ENCODE peak calls at places on chromosome 9, in four cellular contexts. One of them, this sample, is unnamed.

GRCh38 chr9:128683340-128684064 is 5.5 kb upstream of the SET start:
- DNase-seq in HepG2: no peak
- DNase-seq in K562: no peak
- DNase-seq in GM12878: no peak
- DNase-seq in this sample: peak; percentile 91

GRCh38 chr9:91900057-91900816 is 49.8 kb downstream of the ROR2 start:
- DNase-seq in HepG2: no peak
- DNase-seq in K562: peak; percentile 92
- DNase-seq in GM12878: no peak
- DNase-seq in this sample: no peak

GRCh38 chr9:98764351-98764750 is 32.0 kb downstream of the ANKS6 start:
- DNase-seq in K562: no peak
- DNase-seq in GM12878: no peak
- DNase-seq in HepG2: no peak
- DNase-seq in this sample: no peak

GRCh38 chr9:93094294-93095204 is 1.5 kb upstream of the CARD19 start:
- DNase-seq in K562: no peak
- DNase-seq in HepG2: no peak
- DNase-seq in GM12878: no peak
- DNase-seq in this sample: no peak

GRCh38 chr9:115208503-115208902 is 90.5 kb upstream of the TNC start:
- DNase-seq in HepG2: no peak
- DNase-seq in K562: no peak
- DNase-seq in GM12878: no peak
- DNase-seq in this sample: no peak

GRCh38 chr9:126248680-126249079 is 77.9 kb upstream of the MVB12B start:
- DNase-seq in K562: no peak
- DNase-seq in HepG2: no peak
- DNase-seq in GM12878: no peak
- DNase-seq in this sample: no peak

GRCh38 chr9:135968083-135968476 is 6.9 kb upstream of the UBAC1 start:
- DNase-seq in GM12878: no peak
- DNase-seq in HepG2: no peak
- DNase-seq in K562: no peak
- DNase-seq in this sample: no peak

GRCh38 chr9:34485822-34486221 is 27.2 kb downstream of the DNAI1 start:
- DNase-seq in HepG2: no peak
- DNase-seq in K562: no peak
- DNase-seq in GM12878: no peak
- DNase-seq in this sample: no peak

GRCh38 chr9:87212563-87213154 is 265.4 kb upstream of the GAS1 start:
- DNase-seq in GM12878: no peak
- DNase-seq in K562: no peak
- DNase-seq in HepG2: no peak
- DNase-seq in this sample: peak; percentile 27

GRCh38 chr9:87535817-87536539 is 38.3 kb downstream of the DAPK1 start:
- DNase-seq in GM12878: peak; percentile 80
- DNase-seq in K562: peak; percentile 34
- DNase-seq in HepG2: no peak
- DNase-seq in this sample: no peak

GRCh38 chr9:22682536-22683392 is 236.1 kb downstream of the DMRTA1 start:
- DNase-seq in HepG2: no peak
- DNase-seq in K562: no peak
- DNase-seq in GM12878: no peak
- DNase-seq in this sample: no peak

GRCh38 chr9:93644397-93645088 is 68.2 kb downstream of the PHF2 start:
- DNase-seq in GM12878: no peak
- DNase-seq in HepG2: no peak
- DNase-seq in K562: no peak
- DNase-seq in this sample: peak; percentile 7

GRCh38 chr9:69171517-69171916 is 2.6 kb upstream of the TJP2 start:
- DNase-seq in K562: no peak
- DNase-seq in GM12878: no peak
- DNase-seq in HepG2: no peak
- DNase-seq in this sample: no peak

GRCh38 chr9:72633966-72634365 is 112.6 kb downstream of the TMC1 start:
- DNase-seq in HepG2: no peak
- DNase-seq in K562: no peak
- DNase-seq in GM12878: no peak
- DNase-seq in this sample: no peak

GRCh38 chr9:122265265-122265900 is 701 bp downstream of the MRRF start:
- DNase-seq in K562: peak; percentile 55
- DNase-seq in HepG2: peak; percentile 79
- DNase-seq in GM12878: peak; percentile 38
- DNase-seq in this sample: no peak

GRCh38 chr9:132673355-132673754 is 3.1 kb downstream of the GTF3C4 start:
- DNase-seq in K562: peak; percentile 13
- DNase-seq in GM12878: no peak
- DNase-seq in HepG2: peak; percentile 64
- DNase-seq in this sample: no peak

GRCh38 chr9:127755558-127756060 is 20.5 kb upstream of the TOR2A start:
- DNase-seq in GM12878: no peak
- DNase-seq in HepG2: no peak
- DNase-seq in K562: no peak
- DNase-seq in this sample: no peak

GRCh38 chr9:124790301-124790700 is 13.4 kb downstream of the OLFML2A start:
- DNase-seq in GM12878: no peak
- DNase-seq in HepG2: no peak
- DNase-seq in K562: no peak
- DNase-seq in this sample: no peak

GRCh38 chr9:22158983-22159382 is 149.9 kb upstream of the CDKN2B start:
- DNase-seq in K562: no peak
- DNase-seq in HepG2: peak; percentile 85
- DNase-seq in GM12878: no peak
- DNase-seq in this sample: no peak

GRCh38 chr9:21813575-21814473 is 11.4 kb downstream of the MTAP start:
- DNase-seq in GM12878: no peak
- DNase-seq in HepG2: peak; percentile 79
- DNase-seq in K562: no peak
- DNase-seq in this sample: peak; percentile 20

GRCh38 chr9:122213589-122214413 is 15.0 kb downstream of the LHX6 start:
- DNase-seq in HepG2: peak; percentile 83
- DNase-seq in GM12878: no peak
- DNase-seq in K562: peak; percentile 96
- DNase-seq in this sample: peak; percentile 94

GRCh38 chr9:37529111-37529510 is 43.4 kb downstream of the POLR1E start:
- DNase-seq in HepG2: no peak
- DNase-seq in GM12878: peak; percentile 40
- DNase-seq in K562: no peak
- DNase-seq in this sample: no peak

GRCh38 chr9:114029311-114030170 is 48.6 kb downstream of the AMBP start:
- DNase-seq in GM12878: no peak
- DNase-seq in HepG2: no peak
- DNase-seq in K562: no peak
- DNase-seq in this sample: no peak

GRCh38 chr9:91420471-91421021 is 3.1 kb downstream of the NFIL3 start:
- DNase-seq in HepG2: peak; percentile 9
- DNase-seq in GM12878: no peak
- DNase-seq in K562: no peak
- DNase-seq in this sample: no peak

GRCh38 chr9:93081081-93081529 is 14.9 kb upstream of the CARD19 start:
- DNase-seq in HepG2: no peak
- DNase-seq in K562: no peak
- DNase-seq in GM12878: no peak
- DNase-seq in this sample: peak; percentile 6

GRCh38 chr9:129365196-129365595 is 187.1 kb upstream of the IER5L start:
- DNase-seq in GM12878: no peak
- DNase-seq in HepG2: no peak
- DNase-seq in K562: no peak
- DNase-seq in this sample: no peak

GRCh38 chr9:34550681-34551270 is 28.0 kb upstream of the ENHO start:
- DNase-seq in HepG2: no peak
- DNase-seq in K562: no peak
- DNase-seq in GM12878: no peak
- DNase-seq in this sample: no peak

GRCh38 chr9:107639426-107639825 is 149.9 kb upstream of the KLF4 start:
- DNase-seq in GM12878: no peak
- DNase-seq in K562: no peak
- DNase-seq in HepG2: no peak
- DNase-seq in this sample: no peak

GRCh38 chr9:123397975-123398374 is 42.0 kb downstream of the CRB2 start:
- DNase-seq in HepG2: no peak
- DNase-seq in K562: no peak
- DNase-seq in GM12878: no peak
- DNase-seq in this sample: no peak

GRCh38 chr9:123400926-123401503 is 45.0 kb downstream of the CRB2 start:
- DNase-seq in K562: no peak
- DNase-seq in GM12878: no peak
- DNase-seq in HepG2: no peak
- DNase-seq in this sample: no peak

GRCh38 chr9:123401879-123402513 is 46.0 kb downstream of the CRB2 start:
- DNase-seq in HepG2: peak; percentile 39
- DNase-seq in K562: peak; percentile 71
- DNase-seq in GM12878: no peak
- DNase-seq in this sample: peak; percentile 66

GRCh38 chr9:123402981-123403509 is 47.0 kb downstream of the CRB2 start:
- DNase-seq in K562: no peak
- DNase-seq in HepG2: no peak
- DNase-seq in GM12878: no peak
- DNase-seq in this sample: no peak

GRCh38 chr9:123399803-123400378 is 43.9 kb downstream of the CRB2 start:
- DNase-seq in K562: peak; percentile 70
- DNase-seq in HepG2: no peak
- DNase-seq in GM12878: no peak
- DNase-seq in this sample: peak; percentile 82
- TF ChIP-seq CBFB in K562: no peak
- TF ChIP-seq CBFB in HepG2: no peak
- TF ChIP-seq CBFB in GM12878: no peak
- TF ChIP-seq CBFB in this sample: no peak

DNA sequence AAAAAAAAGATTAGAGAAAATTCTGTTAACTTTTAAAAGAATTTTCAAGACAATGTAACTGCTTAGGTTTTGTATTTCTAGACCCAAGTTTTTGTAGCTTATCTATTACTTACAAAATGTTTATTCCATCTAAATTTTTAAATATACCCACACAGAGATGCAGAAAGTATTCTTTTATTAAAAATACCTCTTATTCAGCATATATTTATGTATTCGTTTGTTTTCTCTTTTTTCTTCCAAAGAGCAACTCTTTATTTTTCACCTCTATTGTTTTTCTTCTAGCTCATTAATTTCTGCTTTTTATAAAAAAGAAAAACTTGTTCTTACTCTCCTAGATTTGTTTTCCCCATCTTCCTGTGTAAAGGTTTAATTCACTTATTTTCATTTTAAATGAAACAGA is 180.3 kb downstream of the ZDHHC21 start:
- DNase-seq in GM12878: no peak
- DNase-seq in HepG2: no peak
- DNase-seq in K562: no peak
- DNase-seq in this sample: no peak
- TF ChIP-seq CBFB in GM12878: no peak
- TF ChIP-seq CBFB in HepG2: no peak
- TF ChIP-seq CBFB in K562: no peak
- TF ChIP-seq CBFB in this sample: no peak

GRCh38 chr9:10059044-10059443 is 553.8 kb downstream of the PTPRD start:
- DNase-seq in GM12878: no peak
- DNase-seq in K562: no peak
- DNase-seq in HepG2: no peak
- DNase-seq in this sample: no peak
- TF ChIP-seq CBFB in GM12878: no peak
- TF ChIP-seq CBFB in K562: no peak
- TF ChIP-seq CBFB in HepG2: no peak
- TF ChIP-seq CBFB in this sample: no peak

GRCh38 chr9:133708770-133709611 is 29.2 kb downstream of the SARDH start:
- DNase-seq in GM12878: peak; percentile 7
- DNase-seq in HepG2: no peak
- DNase-seq in K562: no peak
- DNase-seq in this sample: peak; percentile 29

GRCh38 chr9:133708123-133708769 is 29.9 kb downstream of the SARDH start:
- DNase-seq in GM12878: no peak
- DNase-seq in HepG2: no peak
- DNase-seq in K562: no peak
- DNase-seq in this sample: peak; percentile 10

GRCh38 chr9:133707065-133707760 is 30.9 kb downstream of the SARDH start:
- DNase-seq in GM12878: no peak
- DNase-seq in K562: no peak
- DNase-seq in HepG2: no peak
- DNase-seq in this sample: peak; percentile 8

GRCh38 chr9:133706651-133707050 is 31.5 kb downstream of the SARDH start:
- DNase-seq in HepG2: no peak
- DNase-seq in K562: no peak
- DNase-seq in GM12878: no peak
- DNase-seq in this sample: peak; percentile 8

GRCh38 chr9:133707761-133708122 is 30.4 kb downstream of the SARDH start:
- DNase-seq in K562: no peak
- DNase-seq in GM12878: no peak
- DNase-seq in HepG2: no peak
- DNase-seq in this sample: no peak
- TF ChIP-seq CBFB in K562: no peak
- TF ChIP-seq CBFB in GM12878: no peak
- TF ChIP-seq CBFB in HepG2: no peak
- TF ChIP-seq CBFB in this sample: no peak

GRCh38 chr9:81753436-81753835 is 64.1 kb upstream of the TLE1 start:
- DNase-seq in HepG2: no peak
- DNase-seq in GM12878: no peak
- DNase-seq in K562: no peak
- DNase-seq in this sample: no peak
- TF ChIP-seq CBFB in HepG2: no peak
- TF ChIP-seq CBFB in GM12878: no peak
- TF ChIP-seq CBFB in K562: no peak
- TF ChIP-seq CBFB in this sample: no peak